ENCODE peak calls at places on chromosomes 6 and 20, in eight cellular contexts. H is adrenal gland; N is neural crest cell; E is stimulated activated CD4-positive, alpha-beta T cell treated with anti-CD3 and anti-CD28 coated beads, Interleukin-2, amount 100 ng/mL, for 4 hours; A is GM23248; Q is hypothalamus; T is AG08395; J is kidney. V is an unnamed sample.

GRCh38 chr20:57712851-57713504 is 3.2 kb upstream of the PMEPA1 start:
- DNase-seq in H (no peak), N (no peak), E (no peak), A (no peak), Q (no peak), T (no peak), J (no peak), V (no peak)

GRCh38 chr6:69098910-69099309 is 463.8 kb downstream of the ADGRB3 start:
- DNase-seq in H (no peak), N (no peak), E (no peak), A (no peak), Q (no peak), T (no peak), J (no peak), V (no peak)

GRCh38 chr20:2179233-2179580 is 77.6 kb downstream of the STK35 start:
- DNase-seq in H (no peak), N (no peak), E (no peak), A (no peak), Q (no peak), T (peak; percentile 21), J (no peak), V (no peak)

GRCh38 chr6:90369024-90369519 is 72.4 kb upstream of the BACH2 start:
- DNase-seq in H (peak; percentile 65), N (no peak), E (no peak), A (peak; percentile 98), Q (no peak), T (peak; percentile 95), J (no peak), V (no peak)

GRCh38 chr6:85802162-85802561 is 159.5 kb upstream of the SYNCRIP start:
- DNase-seq in H (no peak), N (no peak), E (no peak), A (no peak), Q (no peak), T (no peak), J (no peak), V (no peak)

GRCh38 chr6:9516207-9516606 is 898.7 kb downstream of the TFAP2A start:
- DNase-seq in H (no peak), N (no peak), E (no peak), A (peak; percentile 82), Q (no peak), T (peak; percentile 73), J (peak; percentile 42), V (no peak)

GRCh38 chr6:45630314-45630713 is 252.6 kb upstream of the SUPT3H start:
- DNase-seq in H (no peak), N (no peak), E (no peak), A (peak; percentile 39), Q (no peak), T (no peak), J (no peak), V (no peak)

GRCh38 chr6:98581725-98582124 is 252.6 kb upstream of the POU3F2 start:
- DNase-seq in H (no peak), N (no peak), E (no peak), A (peak; percentile 50), Q (no peak), T (peak; percentile 3), J (no peak), V (no peak)

GRCh38 chr6:27768556-27768955 is 143.6 kb downstream of the OR2B2 start:
- DNase-seq in H (no peak), N (no peak), E (no peak), A (no peak), Q (no peak), T (no peak), J (no peak), V (no peak)

GRCh38 chr6:95142661-95143060 is 434.7 kb upstream of the MANEA start:
- DNase-seq in H (no peak), N (no peak), E (no peak), A (no peak), Q (no peak), T (no peak), J (no peak), V (no peak)

GRCh38 chr6:32186496-32186840 is 2.4 kb upstream of the AGER start:
- DNase-seq in H (no peak), N (no peak), E (no peak), A (no peak), Q (no peak), T (no peak), J (peak; percentile 33), V (no peak)

GRCh38 chr6:63353282-63353630 is 33.5 kb upstream of the LGSN start:
- DNase-seq in H (no peak), N (no peak), E (no peak), A (no peak), Q (no peak), T (no peak), J (no peak), V (no peak)

GRCh38 chr6:7723041-7723447 is 2.9 kb upstream of the BMP6 start:
- DNase-seq in H (peak; percentile 84), N (peak; percentile 78), E (peak; percentile 39), A (peak; percentile 85), Q (peak; percentile 50), T (peak; percentile 74), J (peak; percentile 86), V (peak; percentile 67)

GRCh38 chr6:157224957-157225574 is 98.3 kb downstream of the TMEM242 start:
- DNase-seq in H (no peak), N (no peak), E (no peak), A (no peak), Q (no peak), T (no peak), J (no peak), V (no peak)

GRCh38 chr6:89353702-89354392 is 1.3 kb upstream of the UBE2J1 start:
- DNase-seq in H (no peak), N (no peak), E (no peak), A (no peak), Q (no peak), T (no peak), J (no peak), V (peak; percentile 83)

GRCh38 chr20:44805991-44806729 is 4.2 kb downstream of the RIMS4 start:
- DNase-seq in H (peak; percentile 30), N (peak; percentile 54), E (no peak), A (peak; percentile 42), Q (no peak), T (peak; percentile 38), J (no peak), V (peak; percentile 11)

GRCh38 chr6:168088161-168089106 is 9.4 kb upstream of the FRMD1 start:
- DNase-seq in H (no peak), N (peak; percentile 36), E (no peak), A (peak; percentile 24), Q (no peak), T (peak; percentile 41), J (peak; percentile 84), V (no peak)

GRCh38 chr6:15313367-15313766 is 67.5 kb downstream of the JARID2 start:
- DNase-seq in H (peak; percentile 70), N (no peak), E (no peak), A (peak; percentile 34), Q (peak; percentile 45), T (no peak), J (no peak), V (no peak)

GRCh38 chr6:5520796-5521195 is 259.5 kb downstream of the FARS2 start:
- DNase-seq in H (no peak), N (no peak), E (no peak), A (no peak), Q (no peak), T (no peak), J (no peak), V (no peak)

GRCh38 chr6:116003668-116004067 is 57.0 kb downstream of the FRK start:
- DNase-seq in H (no peak), N (no peak), E (no peak), A (no peak), Q (no peak), T (no peak), J (no peak), V (no peak)

GRCh38 chr20:58714340-58714922 is 21.8 kb downstream of the NPEPL1 start:
- DNase-seq in H (peak; percentile 11), N (no peak), E (no peak), A (no peak), Q (no peak), T (no peak), J (peak; percentile 68), V (no peak)

GRCh38 chr20:31819083-31819784 is at the start of gene MYLK2:
- DNase-seq in H (no peak), N (no peak), E (no peak), A (no peak), Q (no peak), T (no peak), J (no peak), V (peak; percentile 21)

GRCh38 chr6:1104988-1105670 is 206.8 kb upstream of the FOXQ1 start:
- DNase-seq in H (no peak), N (no peak), E (no peak), A (no peak), Q (no peak), T (no peak), J (no peak), V (no peak)

GRCh38 chr6:117389227-117390057 is 36.3 kb downstream of the ROS1 start:
- DNase-seq in H (no peak), N (no peak), E (no peak), A (peak; percentile 56), Q (no peak), T (no peak), J (no peak), V (no peak)

GRCh38 chr20:47067776-47068175 is 173.1 kb downstream of the EYA2 start:
- DNase-seq in H (no peak), N (no peak), E (no peak), A (peak; percentile 17), Q (no peak), T (no peak), J (no peak), V (no peak)

GRCh38 chr6:14031516-14031915 is 86.1 kb upstream of the CD83 start:
- DNase-seq in H (no peak), N (no peak), E (no peak), A (peak; percentile 19), Q (no peak), T (peak; percentile 19), J (no peak), V (no peak)

GRCh38 chr6:122692175-122692598 is 82.0 kb downstream of the PKIB start:
- DNase-seq in H (no peak), N (no peak), E (no peak), A (peak; percentile 46), Q (no peak), T (peak; percentile 69), J (no peak), V (no peak)

GRCh38 chr6:26215200-26216014 is 128.2 kb downstream of the HFE start:
- DNase-seq in H (no peak), N (no peak), E (no peak), A (peak; percentile 29), Q (no peak), T (no peak), J (no peak), V (no peak)

GRCh38 chr20:44465001-44465560 is 10.6 kb upstream of the TTPAL start:
- DNase-seq in H (no peak), N (no peak), E (no peak), A (no peak), Q (no peak), T (no peak), J (no peak), V (no peak)

GRCh38 chr6:106118835-106119443 is 32.8 kb downstream of the PRDM1 start:
- DNase-seq in H (no peak), N (no peak), E (no peak), A (no peak), Q (no peak), T (no peak), J (no peak), V (no peak)

GRCh38 chr6:130307752-130308361 is 58.0 kb upstream of the TMEM200A start:
- DNase-seq in H (no peak), N (no peak), E (no peak), A (peak; percentile 77), Q (no peak), T (peak; percentile 56), J (no peak), V (no peak)

GRCh38 chr6:46749731-46750130 is 3.0 kb downstream of the ANKRD66 start:
- DNase-seq in H (no peak), N (no peak), E (no peak), A (no peak), Q (no peak), T (no peak), J (no peak), V (no peak)

GRCh38 chr6:158648682-158649131 is 1.1 kb upstream of the SYTL3 start:
- DNase-seq in H (no peak), N (no peak), E (no peak), A (peak; percentile 98), Q (no peak), T (peak; percentile 74), J (peak; percentile 6), V (no peak)

GRCh38 chr6:15682965-15683822 is 20.4 kb upstream of the DTNBP1 start:
- DNase-seq in H (no peak), N (no peak), E (no peak), A (no peak), Q (no peak), T (no peak), J (no peak), V (no peak)